ENCODE peak calls at places on chromosomes 3 and 15, in four cellular contexts. R is endothelial cell of umbilical vein, F is gastrocnemius medialis, S is heart right ventricle. P is an unnamed sample.

GRCh38 chr15:90039996-90040395 is 38.9 kb downstream of the ZNF710 start:
- DNase-seq in R (no peak), F (peak; percentile 7), S (no peak), P (no peak)

GRCh38 chr3:36401056-36401455 is 20.8 kb downstream of the STAC start:
- DNase-seq in R (no peak), F (no peak), S (no peak), P (no peak)

GRCh38 chr15:25862469-25863066 is 559 bp downstream of the ATP10A start:
- DNase-seq in R (no peak), F (no peak), S (no peak), P (no peak)

GRCh38 chr3:153818338-153818737 is 302.9 kb upstream of the ARHGEF26 start:
- DNase-seq in R (no peak), F (no peak), S (no peak), P (no peak)

GRCh38 chr3:18370672-18371071 is 54.5 kb downstream of the SATB1 start:
- DNase-seq in R (no peak), F (no peak), S (no peak), P (no peak)

GRCh38 chr3:33637482-33637881 is 80.6 kb downstream of the CLASP2 start:
- DNase-seq in R (no peak), F (no peak), S (no peak), P (no peak)

GRCh38 chr15:77059761-77060345 is 11.1 kb downstream of the TSPAN3 start:
- DNase-seq in R (peak; percentile 61), F (no peak), S (no peak), P (peak; percentile 37)

GRCh38 chr3:179671709-179672337 is 19.0 kb downstream of the USP13 start:
- DNase-seq in R (peak; percentile 100), F (peak; percentile 76), S (peak; percentile 40), P (no peak)

GRCh38 chr3:64351713-64352595 is 126.7 kb upstream of the PRICKLE2 start:
- DNase-seq in R (peak; percentile 18), F (no peak), S (no peak), P (no peak)

GRCh38 chr3:107431298-107432012 is 54.2 kb downstream of the CCDC54 start:
- DNase-seq in R (peak; percentile 45), F (peak; percentile 42), S (peak; percentile 79), P (peak; percentile 62)

GRCh38 chr15:61383421-61383820 is 154.3 kb upstream of the RORA start:
- DNase-seq in R (no peak), F (no peak), S (no peak), P (no peak)

GRCh38 chr3:52498134-52499054 is 3.3 kb downstream of the STAB1 start:
- DNase-seq in R (no peak), F (peak; percentile 56), S (peak; percentile 43), P (no peak)

GRCh38 chr3:188170461-188171459 is 16.8 kb downstream of the LPP start:
- DNase-seq in R (no peak), F (no peak), S (no peak), P (no peak)

GRCh38 chr3:112412494-112412893 is 79.5 kb downstream of the CD200 start:
- DNase-seq in R (no peak), F (no peak), S (no peak), P (no peak)

GRCh38 chr3:71089271-71089670 is 494.3 kb downstream of the FOXP1 start:
- DNase-seq in R (no peak), F (no peak), S (no peak), P (no peak)

GRCh38 chr3:15292765-15293522 is 39.4 kb downstream of the SH3BP5 start:
- DNase-seq in R (peak; percentile 69), F (peak; percentile 90), S (peak; percentile 57), P (no peak)

GRCh38 chr3:172256101-172256687 is 192.1 kb downstream of the GHSR start:
- DNase-seq in R (no peak), F (peak; percentile 70), S (peak; percentile 31), P (no peak)

GRCh38 chr3:99172736-99173657 is 271.5 kb upstream of the DCBLD2 start:
- DNase-seq in R (peak; percentile 76), F (no peak), S (peak; percentile 23), P (peak; percentile 3)

GRCh38 chr3:178709047-178709446 is 172.8 kb downstream of the KCNMB2 start:
- DNase-seq in R (no peak), F (no peak), S (no peak), P (no peak)

GRCh38 chr15:75347222-75348033 is 589 bp downstream of the NEIL1 start:
- DNase-seq in R (peak; percentile 20), F (peak; percentile 44), S (peak; percentile 74), P (peak; percentile 83)

GRCh38 chr15:67943961-67944674 is 104.3 kb upstream of the RNU6-1 start:
- DNase-seq in R (no peak), F (peak; percentile 65), S (peak; percentile 40), P (no peak)

GRCh38 chr15:20356444-20357138 is 185.0 kb downstream of the GOLGA6L6 start:
- DNase-seq in R (no peak), F (peak; percentile 15), S (peak; percentile 71), P (no peak)

GRCh38 chr3:190504354-190505125 is 9.3 kb upstream of the IL1RAP start:
- DNase-seq in R (peak; percentile 52), F (no peak), S (no peak), P (no peak)

GRCh38 chr15:95132774-95133173 is 901.4 kb downstream of the MCTP2 start:
- DNase-seq in R (no peak), F (no peak), S (no peak), P (no peak)

DNA sequence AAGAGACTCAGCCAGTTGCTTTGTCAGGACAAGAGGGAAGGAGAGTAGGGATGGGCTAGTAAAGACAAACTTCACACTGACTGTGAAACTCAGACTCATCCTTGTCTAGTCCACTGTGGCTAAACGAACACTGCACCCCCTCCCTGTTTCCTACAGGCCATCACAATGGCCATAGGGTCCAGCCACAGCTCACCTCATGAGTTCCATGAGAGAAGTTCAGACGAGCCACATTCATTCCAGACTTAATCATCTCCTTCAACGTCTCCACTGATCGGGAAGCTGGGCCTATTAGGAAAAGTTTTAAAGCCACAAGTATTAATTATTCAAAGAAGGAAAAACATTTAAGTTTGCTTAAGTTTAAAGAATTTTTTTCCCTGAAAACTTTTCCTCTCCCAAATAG is 13.8 kb downstream of the PKM start:
- DNase-seq in R (no peak), F (no peak), S (no peak), P (no peak)
- H3K36me3 ChIP-seq in R (peaks cover 23% of the 10 kb centered on the region), F (no peaks in the 10 kb centered on the region), S (peaks cover 100% of the 10 kb centered on the region), P (peaks cover 46% of the 10 kb centered on the region)

DNA sequence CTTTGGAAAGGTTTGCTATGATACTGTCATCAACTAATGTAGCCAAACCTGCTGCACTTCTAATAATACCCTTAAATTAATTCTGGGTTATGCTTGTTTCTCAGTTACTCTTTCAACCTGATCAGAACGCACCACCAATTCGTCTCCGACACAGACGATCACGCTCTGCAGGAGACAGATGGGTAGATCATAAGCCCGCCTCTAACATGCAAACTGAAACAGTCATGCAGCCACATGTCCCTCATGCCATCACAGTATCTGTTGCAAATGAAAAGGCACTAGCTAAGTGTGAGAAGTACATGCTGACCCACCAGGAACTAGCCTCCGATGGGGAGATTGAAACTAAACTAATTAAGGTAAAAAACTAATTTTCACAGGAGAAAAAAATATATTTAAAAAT is 7.9 kb upstream of the RPLP1 start:
- DNase-seq in R (no peak), F (no peak), S (no peak), P (no peak)
- H3K36me3 ChIP-seq in R (peaks cover 4% of the 10 kb centered on the region), F (no peaks in the 10 kb centered on the region), S (peaks cover 44% of the 10 kb centered on the region), P (peaks cover 5% of the 10 kb centered on the region)

GRCh38 chr3:57923101-57923500 is 85.1 kb upstream of the FLNB start:
- DNase-seq in R (no peak), F (no peak), S (no peak), P (no peak)

GRCh38 chr3:57917611-57918010 is 90.6 kb upstream of the FLNB start:
- DNase-seq in R (no peak), F (no peak), S (no peak), P (no peak)

GRCh38 chr3:57918123-57918837 is 89.9 kb upstream of the FLNB start:
- DNase-seq in R (no peak), F (no peak), S (no peak), P (no peak)

GRCh38 chr3:57919987-57920386 is 88.2 kb upstream of the FLNB start:
- DNase-seq in R (no peak), F (no peak), S (no peak), P (no peak)
- H3K36me3 ChIP-seq in R (peaks cover 3% of the 10 kb centered on the region), F (no peaks in the 10 kb centered on the region), S (peaks cover 98% of the 10 kb centered on the region), P (peaks cover 7% of the 10 kb centered on the region)

GRCh38 chr3:185661772-185662171 is 75.7 kb downstream of the SENP2 start:
- DNase-seq in R (no peak), F (no peak), S (no peak), P (no peak)

GRCh38 chr3:185663929-185664328 is 77.8 kb downstream of the SENP2 start:
- DNase-seq in R (no peak), F (no peak), S (no peak), P (no peak)

DNA sequence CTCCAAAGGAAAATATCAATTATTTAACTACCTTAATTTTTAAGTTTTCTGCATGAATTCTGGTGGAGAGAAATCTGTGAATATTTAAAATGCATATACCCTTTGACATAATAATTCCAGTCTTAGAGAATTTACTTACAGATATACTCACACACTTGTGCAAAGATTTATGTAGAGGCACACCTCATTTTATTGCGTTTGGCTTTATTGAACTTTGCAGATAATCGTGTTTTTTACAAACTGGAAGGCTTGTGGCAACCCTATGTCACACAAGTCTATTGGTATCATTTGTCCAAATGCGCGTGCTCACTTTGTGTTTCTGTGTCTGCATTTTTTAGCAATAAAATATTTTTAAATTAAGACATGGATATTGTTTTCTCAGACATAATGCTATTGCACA is 81.5 kb downstream of the SENP2 start:
- DNase-seq in R (no peak), F (no peak), S (no peak), P (no peak)
- H3K36me3 ChIP-seq in R (peaks cover 15% of the 10 kb centered on the region), F (no peaks in the 10 kb centered on the region), S (peaks cover 4% of the 10 kb centered on the region), P (no peaks in the 10 kb centered on the region)

GRCh38 chr3:4816718-4817117 is 162.5 kb upstream of the BHLHE40 start:
- DNase-seq in R (no peak), F (no peak), S (no peak), P (no peak)
- H3K36me3 ChIP-seq in R (no peaks in the 10 kb centered on the region), F (no peaks in the 10 kb centered on the region), S (peaks cover 90% of the 10 kb centered on the region), P (peaks cover 7% of the 10 kb centered on the region)

P was measured in GM06990.